ENCODE peak calls at places on chromosomes 11 and 22, in four cellular contexts. T is ovary; L is astrocyte; A is CD8-positive, alpha-beta T cell. P is an unnamed sample.

GRCh38 chr11:94537051-94537600 is 6.6 kb upstream of the FUT4 start:
- DNase-seq in L (peak; percentile 70), A (no peak), T (no peak), P (no peak)

GRCh38 chr11:76588455-76589325 is 81.9 kb downstream of the LRRC32 start:
- DNase-seq in T (no peak), L (no peak), A (no peak), P (no peak)

GRCh38 chr22:35191412-35191811 is 65.9 kb upstream of the HMGXB4 start:
- DNase-seq in A (no peak), T (no peak), L (peak; percentile 34), P (no peak)

GRCh38 chr11:63829823-63830489 is 9.0 kb upstream of the MARK2 start:
- DNase-seq in A (no peak), L (no peak), T (no peak), P (no peak)

GRCh38 chr22:38504731-38505594 is 1.1 kb downstream of the DDX17 start:
- DNase-seq in A (peak; percentile 32), L (peak; percentile 41), T (peak; percentile 51), P (peak; percentile 20)

GRCh38 chr11:113994077-113994954 is 19.4 kb downstream of the HTR3A start:
- DNase-seq in L (no peak), A (peak; percentile 10), T (no peak), P (no peak)

GRCh38 chr11:14855890-14856289 is 36.1 kb downstream of the CYP2R1 start:
- DNase-seq in T (no peak), L (no peak), A (no peak), P (no peak)

GRCh38 chr11:14373941-14374646 is 15.1 kb upstream of the RRAS2 start:
- DNase-seq in T (no peak), A (no peak), L (peak; percentile 69), P (no peak)

GRCh38 chr11:5846689-5847088 is 5.0 kb upstream of the OR52E6 start:
- DNase-seq in A (no peak), T (no peak), L (no peak), P (no peak)

DNA sequence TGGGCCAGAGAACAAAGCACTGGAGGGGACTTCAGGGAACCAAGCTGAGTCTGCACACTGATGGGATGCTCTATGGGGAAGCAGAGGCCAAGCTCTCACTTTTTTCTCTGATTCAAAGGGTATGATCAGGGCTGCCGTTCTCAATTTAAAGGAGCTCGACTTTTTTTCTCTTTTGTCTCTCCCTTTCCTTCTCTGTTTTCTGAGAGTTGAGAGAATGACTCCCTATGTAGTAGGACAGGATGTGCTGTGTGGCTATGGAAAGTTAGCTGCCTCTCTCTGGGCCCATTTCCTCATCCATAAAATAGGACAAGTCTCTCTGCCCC is 7.9 kb downstream of the ADORA2A start:
- DNase-seq in L (no peak), T (no peak), A (no peak), P (no peak)
- H3K27ac ChIP-seq in L (no peak overlapping the region), T (no peak overlapping the region), A (peak overlapping the region; percentile 55), P (no peak overlapping the region)

GRCh38 chr22:36796629-36797175 is 20.1 kb downstream of the PVALB start:
- DNase-seq in L (no peak), T (no peak), A (no peak), P (no peak)

GRCh38 chr22:36797988-36798670 is 18.7 kb downstream of the PVALB start:
- DNase-seq in A (no peak), T (no peak), L (no peak), P (no peak)

GRCh38 chr22:36798671-36799066 is 18.2 kb downstream of the PVALB start:
- DNase-seq in T (no peak), L (no peak), A (no peak), P (no peak)

GRCh38 chr22:36797334-36797733 is 19.5 kb downstream of the PVALB start:
- DNase-seq in L (no peak), T (no peak), A (no peak), P (no peak)

DNA sequence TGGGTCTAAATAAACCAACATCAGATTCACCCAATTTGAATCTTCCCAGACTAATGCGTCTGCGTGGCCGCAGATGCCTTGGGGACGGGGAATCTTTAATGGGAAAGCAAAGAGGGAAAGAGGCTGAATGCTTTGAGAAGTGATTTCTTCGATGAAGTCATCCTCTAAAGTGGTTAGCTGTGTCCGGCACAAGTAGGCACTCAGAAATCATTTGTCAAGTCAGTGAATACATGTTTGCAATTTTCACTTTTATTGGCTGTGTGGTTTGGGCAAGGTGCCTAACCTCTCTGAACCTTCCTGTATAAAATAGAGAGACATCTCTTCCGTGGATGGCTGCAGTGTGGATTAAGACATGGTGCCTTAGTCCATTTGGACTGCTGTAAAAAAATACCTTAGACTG is 19.7 kb upstream of the IFT27 start:
- DNase-seq in A (no peak), L (no peak), T (no peak), P (no peak)
- H3K27ac ChIP-seq in A (no peak overlapping the region), L (no peak overlapping the region), T (no peak overlapping the region), P (no peak overlapping the region)

DNA sequence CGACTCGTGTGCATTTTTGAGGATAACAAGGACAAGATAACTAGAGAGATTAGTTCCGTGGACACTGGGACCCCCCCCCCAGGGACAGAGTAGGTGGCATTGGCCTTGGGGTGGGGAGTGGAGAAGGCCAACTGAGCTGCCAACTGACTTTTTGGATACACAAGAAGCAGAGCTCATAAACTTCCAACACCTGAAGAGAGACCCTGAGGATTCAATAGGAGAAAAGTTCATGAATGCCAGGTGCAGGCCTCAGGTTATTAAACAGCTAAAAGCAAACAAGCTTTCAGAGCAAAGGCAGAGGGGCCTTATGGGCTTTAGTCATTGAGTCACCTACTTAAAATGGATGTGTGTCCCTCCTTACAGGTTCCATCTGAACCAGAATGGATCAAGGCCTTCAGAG is 17.6 kb upstream of the PRSS23 start:
- DNase-seq in T (no peak), L (no peak), A (no peak), P (no peak)
- H3K27ac ChIP-seq in T (no peak overlapping the region), L (no peak overlapping the region), A (no peak overlapping the region), P (no peak overlapping the region)

GRCh38 chr11:48050304-48050703 is 69.9 kb downstream of the PTPRJ start:
- DNase-seq in T (no peak), L (no peak), A (no peak), P (no peak)
- H3K27ac ChIP-seq in T (no peak overlapping the region), L (no peak overlapping the region), A (no peak overlapping the region), P (peak overlapping the region; percentile 16)

GRCh38 chr11:859394-860131 is 16.9 kb downstream of the TSPAN4 start:
- DNase-seq in L (peak; percentile 62), A (no peak), T (peak; percentile 93), P (peak; percentile 50)
- H3K27ac ChIP-seq in L (no peak overlapping the region), A (no peak overlapping the region), T (peak overlapping the region; percentile 35), P (no peak overlapping the region)

GRCh38 chr11:128494418-128495332 is 92.7 kb downstream of the ETS1 start:
- DNase-seq in L (no peak), T (no peak), A (no peak), P (no peak)
- H3K27ac ChIP-seq in L (peak overlapping the region; percentile 95), T (no peak overlapping the region), A (peak overlapping the region; percentile 25), P (no peak overlapping the region)

GRCh38 chr11:66665369-66665768 is 12.3 kb downstream of the RBM4B start:
- DNase-seq in L (no peak), T (no peak), A (no peak), P (no peak)

GRCh38 chr11:66663741-66664296 is 13.9 kb downstream of the RBM4B start:
- DNase-seq in T (no peak), A (no peak), L (no peak), P (no peak)

GRCh38 chr11:66659785-66660184 is 17.9 kb downstream of the RBM4B start:
- DNase-seq in L (no peak), T (no peak), A (no peak), P (no peak)
- H3K27ac ChIP-seq in L (no peak overlapping the region), T (no peak overlapping the region), A (no peak overlapping the region), P (no peak overlapping the region)

DNA sequence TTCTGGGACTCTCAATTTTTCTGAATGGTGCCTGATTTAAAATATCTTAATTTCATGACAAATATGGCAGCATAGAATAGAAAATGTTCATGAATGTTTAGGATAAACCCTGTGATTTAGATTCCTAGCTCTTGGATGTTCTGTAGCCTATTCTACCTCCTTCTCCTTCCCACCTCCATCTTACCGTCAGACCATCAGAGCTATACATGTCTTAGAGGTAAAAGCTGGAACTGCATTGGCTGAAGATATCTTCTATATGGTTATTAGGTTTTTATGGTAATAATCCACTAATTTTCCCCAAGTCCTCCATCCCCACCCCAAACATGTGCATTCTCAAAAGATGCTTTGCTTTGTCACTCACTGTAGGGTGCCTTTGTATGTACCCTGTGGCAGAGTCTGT is 46.9 kb upstream of the CSTF3 start:
- DNase-seq in A (no peak), T (no peak), L (no peak), P (no peak)
- H3K27ac ChIP-seq in A (no peak overlapping the region), T (no peak overlapping the region), L (no peak overlapping the region), P (no peak overlapping the region)

DNA sequence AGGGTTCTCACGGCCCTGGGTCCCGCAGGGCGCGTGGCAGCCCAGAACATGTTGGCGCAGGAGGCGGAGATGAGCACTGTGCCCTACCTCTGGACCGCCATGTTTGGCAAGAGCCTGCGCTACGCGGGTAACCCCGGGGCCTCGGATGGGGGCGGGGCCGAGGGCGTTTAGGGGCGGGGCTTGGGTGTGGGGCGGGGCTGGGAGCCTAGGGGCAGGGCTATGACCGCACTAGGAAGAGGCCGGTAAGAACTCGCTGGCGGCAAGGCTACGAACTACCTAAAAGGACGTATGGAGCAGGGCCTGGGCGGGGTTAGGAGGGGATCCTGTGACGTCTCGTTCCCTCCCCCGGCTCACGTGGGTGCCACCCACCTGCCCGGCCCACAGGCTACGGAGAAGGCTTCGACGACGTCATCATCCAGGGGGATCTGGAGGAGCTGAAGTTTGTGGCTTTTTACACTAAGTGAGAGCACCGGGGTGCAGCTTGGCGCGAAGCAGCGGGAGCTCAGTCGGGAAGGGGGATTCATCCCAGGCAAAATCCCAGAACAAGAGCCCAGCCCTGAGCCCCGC is 2.8 kb upstream of the LZTR1 start:
- DNase-seq in T (peak; percentile 72), L (peak; percentile 78), A (peak; percentile 33), P (no peak)
- H3K27ac ChIP-seq in T (no peak overlapping the region), L (no peak overlapping the region), A (no peak overlapping the region), P (no peak overlapping the region)